ENCODE peak calls at places on chromosomes 6 and 20, in nine cellular contexts. Q is GM13977, H is WTC11, K is astrocyte of the spinal cord, O is SK-N-SH, N is heart left ventricle, X is tibial artery, Z is MCF 10A, E is H9. J is an unnamed sample.

GRCh38 chr20:17533396-17533795 is 2.2 kb upstream of the BFSP1 start:
- DNase-seq in Q (no peak), H (no peak), K (peak), O (peak), N (no peak), X (no peak), Z (peak), E (peak), J (no peak)

GRCh38 chr6:139230421-139230840 is 61.4 kb downstream of the TXLNB start:
- DNase-seq in Q (no peak), H (no peak), K (peak), O (no peak), N (no peak), X (no peak), Z (peak), E (no peak), J (no peak)

GRCh38 chr6:37314803-37315515 is 38.8 kb upstream of the RNF8 start:
- DNase-seq in Q (peak), H (peak), K (peak), O (peak), N (peak), X (no peak), Z (peak), E (peak), J (peak)

GRCh38 chr6:12782136-12782535 is 65.6 kb downstream of the PHACTR1 start:
- DNase-seq in Q (no peak), H (no peak), K (no peak), O (no peak), N (no peak), X (no peak), Z (no peak), E (no peak), J (no peak)

GRCh38 chr20:11195169-11195568 is 521.4 kb upstream of the JAG1 start:
- DNase-seq in Q (no peak), H (no peak), K (no peak), O (no peak), N (no peak), X (no peak), Z (no peak), E (no peak), J (peak)

GRCh38 chr20:39145921-39146320 is 183.8 kb downstream of the DHX35 start:
- DNase-seq in Q (no peak), H (no peak), K (no peak), O (no peak), N (no peak), X (no peak), Z (no peak), E (no peak), J (no peak)

GRCh38 chr6:158849899-158850806 is 31.0 kb upstream of the EZR start:
- DNase-seq in Q (no peak), H (no peak), K (peak), O (no peak), N (no peak), X (no peak), Z (peak), E (no peak), J (no peak)

GRCh38 chr6:38542031-38542430 is 97.7 kb downstream of the BTBD9 start:
- DNase-seq in Q (no peak), H (no peak), K (peak), O (no peak), N (no peak), X (no peak), Z (peak), E (no peak), J (no peak)

GRCh38 chr6:90484903-90485302 is 102.0 kb downstream of the MAP3K7 start:
- DNase-seq in Q (no peak), H (no peak), K (no peak), O (no peak), N (no peak), X (no peak), Z (no peak), E (no peak), J (no peak)

GRCh38 chr20:35296101-35296554 is 3.9 kb upstream of the FAM83C start:
- DNase-seq in Q (no peak), H (no peak), K (no peak), O (peak), N (no peak), X (no peak), Z (no peak), E (no peak), J (no peak)

GRCh38 chr6:40630046-40630445 is 42.9 kb upstream of the LRFN2 start:
- DNase-seq in Q (no peak), H (no peak), K (no peak), O (peak), N (no peak), X (no peak), Z (no peak), E (no peak), J (no peak)

GRCh38 chr6:12577124-12577845 is 139.3 kb upstream of the PHACTR1 start:
- DNase-seq in Q (no peak), H (no peak), K (peak), O (no peak), N (no peak), X (no peak), Z (no peak), E (no peak), J (peak)

GRCh38 chr6:143429970-143430369 is 20.5 kb downstream of the ADAT2 start:
- DNase-seq in Q (no peak), H (no peak), K (no peak), O (no peak), N (no peak), X (no peak), Z (no peak), E (no peak), J (no peak)

GRCh38 chr6:137863126-137863996 is 3.7 kb upstream of the TNFAIP3 start:
- DNase-seq in Q (no peak), H (no peak), K (no peak), O (no peak), N (no peak), X (no peak), Z (no peak), E (no peak), J (no peak)

GRCh38 chr6:117840541-117840983 is 66.5 kb upstream of the SLC35F1 start:
- DNase-seq in Q (peak), H (no peak), K (peak), O (peak), N (no peak), X (no peak), Z (peak), E (no peak), J (peak)

GRCh38 chr6:37251211-37251610 is 6.4 kb upstream of the TBC1D22B start:
- DNase-seq in Q (no peak), H (no peak), K (peak), O (no peak), N (no peak), X (no peak), Z (no peak), E (no peak), J (no peak)

GRCh38 chr20:34390769-34391447 is 27.8 kb downstream of the ITCH start:
- DNase-seq in Q (no peak), H (no peak), K (peak), O (no peak), N (no peak), X (peak), Z (peak), E (no peak), J (no peak)

GRCh38 chr6:167569879-167570278 is 245.0 kb downstream of the TTLL2 start:
- DNase-seq in Q (no peak), H (no peak), K (no peak), O (no peak), N (no peak), X (no peak), Z (no peak), E (no peak), J (no peak)

GRCh38 chr6:51830666-51831065 is 256.7 kb downstream of the PKHD1 start:
- DNase-seq in Q (no peak), H (no peak), K (no peak), O (no peak), N (no peak), X (no peak), Z (peak), E (no peak), J (no peak)

GRCh38 chr6:117389227-117390057 is 36.3 kb downstream of the ROS1 start:
- DNase-seq in Q (no peak), H (no peak), K (no peak), O (no peak), N (no peak), X (no peak), Z (peak), E (no peak), J (no peak)

GRCh38 chr20:43558412-43559146 is at the start of gene SGK2:
- DNase-seq in Q (no peak), H (no peak), K (peak), O (no peak), N (no peak), X (no peak), Z (no peak), E (no peak), J (peak)

GRCh38 chr6:141482773-141483172 is 650.0 kb upstream of the GJE1 start:
- DNase-seq in Q (no peak), H (no peak), K (no peak), O (no peak), N (no peak), X (no peak), Z (no peak), E (no peak), J (no peak)

DNA sequence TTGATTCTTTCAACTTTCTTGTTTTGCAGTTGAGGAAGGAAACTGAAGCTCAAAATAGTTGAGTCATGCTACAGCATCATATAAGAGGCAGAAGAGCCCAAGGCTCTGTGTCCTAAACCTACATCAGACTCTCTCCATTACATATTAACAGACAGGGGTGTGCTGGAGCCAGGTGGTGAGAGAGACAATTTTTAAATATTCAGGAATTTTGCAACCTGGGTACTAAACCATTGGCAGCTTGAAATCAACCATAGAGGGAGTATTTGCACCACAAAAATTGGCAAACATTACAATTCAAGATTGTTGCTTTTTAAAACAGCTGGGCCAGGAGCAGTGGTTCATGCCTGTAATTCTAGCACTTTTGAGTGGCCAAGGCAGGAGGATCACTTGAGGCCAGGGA is 65.8 kb upstream of the SOX4 start:
- DNase-seq in Q (no peak), H (no peak), K (no peak), O (no peak), N (no peak), X (no peak), Z (no peak), E (no peak), J (no peak)
- TF ChIP-seq CTCF in Q (no peak), H (no peak), K (no peak), O (no peak), N (no peak), X (no peak), Z (no peak), E (no peak), J (no peak)

GRCh38 chr20:49140411-49140810 is 47.7 kb downstream of the STAU1 start:
- DNase-seq in Q (no peak), H (no peak), K (no peak), O (no peak), N (no peak), X (no peak), Z (no peak), E (no peak), J (no peak)
- TF ChIP-seq CTCF in Q (no peak), H (no peak), K (no peak), O (no peak), N (no peak), X (no peak), Z (no peak), E (no peak), J (no peak)

GRCh38 chr20:58378056-58378455 is 11.0 kb upstream of the VAPB start:
- DNase-seq in Q (no peak), H (no peak), K (no peak), O (no peak), N (no peak), X (no peak), Z (no peak), E (no peak), J (no peak)

GRCh38 chr20:58377017-58377416 is 12.0 kb upstream of the VAPB start:
- DNase-seq in Q (no peak), H (no peak), K (no peak), O (no peak), N (no peak), X (no peak), Z (no peak), E (no peak), J (no peak)

GRCh38 chr20:58375796-58376195 is 13.2 kb upstream of the VAPB start:
- DNase-seq in Q (no peak), H (no peak), K (no peak), O (no peak), N (no peak), X (no peak), Z (no peak), E (no peak), J (no peak)

GRCh38 chr20:58381627-58382026 is 7.4 kb upstream of the VAPB start:
- DNase-seq in Q (no peak), H (no peak), K (no peak), O (no peak), N (no peak), X (no peak), Z (no peak), E (no peak), J (no peak)

GRCh38 chr20:58378704-58379103 is 10.3 kb upstream of the VAPB start:
- DNase-seq in Q (no peak), H (no peak), K (no peak), O (no peak), N (no peak), X (no peak), Z (no peak), E (no peak), J (no peak)
- TF ChIP-seq CTCF in Q (no peak), H (no peak), K (peak), O (peak), N (no peak), X (no peak), Z (no peak), E (peak), J (no peak)

GRCh38 chr6:80106418-80107235 is at the start of gene BCKDHB:
- DNase-seq in Q (peak), H (peak), K (peak), O (peak), N (peak), X (peak), Z (peak), E (peak), J (peak)
- TF ChIP-seq CTCF in Q (no peak), H (no peak), K (no peak), O (no peak), N (no peak), X (no peak), Z (no peak), E (no peak), J (no peak)

GRCh38 chr20:9617940-9618339 is 103.5 kb downstream of the LAMP5 start:
- DNase-seq in Q (no peak), H (peak), K (peak), O (peak), N (no peak), X (no peak), Z (peak), E (no peak), J (peak)
- TF ChIP-seq CTCF in Q (peak), H (no peak), K (peak), O (peak), N (peak), X (peak), Z (no peak), E (peak), J (peak)

J was measured in nephron progenitor cell.